ENCODE peak calls at places on chromosomes 16 and 17, in eight cellular contexts. G is CD8-positive, alpha-beta memory T cell; V is effector CD4-positive, alpha-beta T cell; I is T47D; Y is dermis blood vessel endothelial cell; J is neural progenitor cell; P is activated naive CD8-positive, alpha-beta T cell treated with anti-CD3 and anti-CD28 coated beads, Interleukin-2, amount 50 U/mL, for 16 hours; A is right lobe of liver. E is an unnamed sample.

GRCh38 chr17:78144146-78144719 is 2.0 kb upstream of the C17orf99 start:
- DNase-seq in A (peak), J (no peak), P (no peak), I (no peak), V (no peak), G (no peak), Y (peak), E (no peak)

GRCh38 chr16:3645504-3646347 is 8.8 kb upstream of the DNASE1 start:
- DNase-seq in J (peak), I (no peak), Y (no peak), P (no peak), A (no peak), G (no peak), V (no peak), E (no peak)

GRCh38 chr17:69236464-69236863 is 7.8 kb upstream of the ABCA10 start:
- DNase-seq in P (no peak), V (no peak), Y (no peak), I (no peak), A (no peak), G (no peak), J (no peak), E (no peak)

GRCh38 chr16:2821483-2822157 is 4.6 kb downstream of the PRSS21 start:
- DNase-seq in Y (no peak), G (no peak), P (no peak), V (no peak), A (peak), J (no peak), I (peak), E (no peak)

GRCh38 chr16:55876854-55877253 is 1.7 kb upstream of the CES5A start:
- DNase-seq in V (no peak), A (no peak), J (no peak), I (no peak), P (no peak), Y (no peak), G (no peak), E (no peak)

GRCh38 chr17:75069783-75070182 is 18.0 kb upstream of the SLC16A5 start:
- DNase-seq in V (no peak), J (no peak), P (no peak), Y (peak), G (no peak), A (no peak), I (peak), E (no peak)

GRCh38 chr17:19508327-19508867 is 25.3 kb upstream of the SLC47A1 start:
- DNase-seq in A (no peak), I (no peak), G (peak), P (peak), V (peak), Y (no peak), J (peak), E (no peak)

GRCh38 chr17:81869221-81870154 is 1.6 kb downstream of the ARHGDIA start:
- DNase-seq in I (no peak), G (peak), V (no peak), A (peak), Y (peak), J (peak), P (no peak), E (no peak)

GRCh38 chr17:20009052-20009301 is 182 bp upstream of the SPECC1 start:
- DNase-seq in A (no peak), I (no peak), J (no peak), P (no peak), Y (no peak), G (no peak), V (no peak), E (no peak)

GRCh38 chr16:11016524-11016988 is 72.2 kb downstream of the CLEC16A start:
- DNase-seq in J (no peak), Y (no peak), G (no peak), A (no peak), V (no peak), P (no peak), I (no peak), E (no peak)

GRCh38 chr16:58049697-58050185 is 24.2 kb downstream of the MMP15 start:
- DNase-seq in I (no peak), A (no peak), Y (no peak), V (no peak), G (no peak), J (no peak), P (no peak), E (no peak)

GRCh38 chr16:83402160-83402794 is 405.5 kb upstream of the HSBP1 start:
- DNase-seq in P (no peak), V (no peak), Y (no peak), J (no peak), A (no peak), I (no peak), G (no peak), E (no peak)

GRCh38 chr17:691423-691822 is 23.2 kb downstream of the VPS53 start:
- DNase-seq in V (no peak), G (no peak), I (no peak), J (no peak), A (no peak), P (no peak), Y (no peak), E (no peak)

GRCh38 chr16:3965306-3965705 is 84.8 kb upstream of the CREBBP start:
- DNase-seq in J (no peak), G (no peak), A (no peak), I (no peak), Y (no peak), V (no peak), P (no peak), E (no peak)

GRCh38 chr16:69166221-69166833 is 20.6 kb upstream of the SNTB2 start:
- DNase-seq in P (peak), I (no peak), G (peak), V (no peak), A (no peak), J (no peak), Y (peak), E (no peak)

GRCh38 chr17:77882481-77883212 is 75.9 kb upstream of the TNRC6C start:
- DNase-seq in V (peak), J (no peak), G (peak), Y (no peak), I (no peak), P (peak), A (no peak), E (peak)

GRCh38 chr16:1895068-1895467 is 23.1 kb upstream of the MEIOB start:
- DNase-seq in Y (no peak), G (no peak), I (no peak), V (no peak), A (no peak), P (no peak), J (no peak), E (no peak)

GRCh38 chr17:39014795-39015545 is 47.8 kb upstream of the FBXO47 start:
- DNase-seq in V (no peak), G (no peak), P (no peak), J (no peak), I (no peak), Y (no peak), A (no peak), E (no peak)

GRCh38 chr16:23248261-23249194 is 53.6 kb upstream of the SCNN1B start:
- DNase-seq in G (no peak), V (no peak), P (no peak), I (no peak), J (no peak), A (no peak), Y (no peak), E (no peak)

GRCh38 chr16:3769013-3769412 is 51.7 kb upstream of the TRAP1 start:
- DNase-seq in P (no peak), A (no peak), V (no peak), I (no peak), G (no peak), Y (no peak), J (no peak), E (no peak)

GRCh38 chr17:83006515-83007455 is 72.6 kb upstream of the METRNL start:
- DNase-seq in Y (no peak), G (no peak), P (no peak), V (no peak), I (peak), J (no peak), A (no peak), E (no peak)

GRCh38 chr16:62034236-62035114 is 1.8 kb downstream of the CDH8 start:
- DNase-seq in J (peak), V (no peak), A (no peak), Y (no peak), P (no peak), G (no peak), I (no peak), E (no peak)

GRCh38 chr17:39663688-39664580 is 1.2 kb upstream of the TCAP start:
- DNase-seq in Y (peak), G (no peak), J (peak), P (no peak), A (no peak), V (no peak), I (peak), E (no peak)

GRCh38 chr16:53629151-53629550 is 74.5 kb downstream of the RPGRIP1L start:
- DNase-seq in V (no peak), J (no peak), Y (no peak), G (no peak), P (no peak), A (no peak), I (no peak), E (no peak)

GRCh38 chr16:82769845-82770244 is 143.1 kb downstream of the CDH13 start:
- DNase-seq in P (no peak), A (no peak), J (no peak), I (no peak), Y (peak), G (no peak), V (no peak), E (no peak)

GRCh38 chr17:55845385-55845784 is 94.5 kb downstream of the PCTP start:
- DNase-seq in I (no peak), J (peak), Y (peak), G (no peak), A (peak), V (no peak), P (no peak), E (no peak)

GRCh38 chr16:70157477-70158260 is 15.9 kb upstream of the CLEC18C start:
- DNase-seq in Y (no peak), G (no peak), P (no peak), V (no peak), A (no peak), I (no peak), J (no peak), E (no peak)

GRCh38 chr17:49991409-49991808 is 3.6 kb downstream of the DLX3 start:
- DNase-seq in P (no peak), J (no peak), G (no peak), A (no peak), Y (no peak), V (no peak), I (no peak), E (no peak)

GRCh38 chr16:17302213-17302612 is 168.5 kb downstream of the XYLT1 start:
- DNase-seq in V (no peak), J (no peak), G (no peak), P (no peak), I (no peak), A (no peak), Y (no peak), E (no peak)

GRCh38 chr16:50121721-50122445 is 31.2 kb upstream of the TENT4B start:
- DNase-seq in J (peak), Y (no peak), G (no peak), A (no peak), P (no peak), V (no peak), I (no peak), E (peak)

GRCh38 chr16:21101631-21102420 is 48.8 kb downstream of the DNAH3 start:
- DNase-seq in Y (peak), A (no peak), P (no peak), J (peak), V (no peak), I (peak), G (peak), E (no peak)

GRCh38 chr17:32274101-32274500 is 8.5 kb downstream of the RHBDL3 start:
- DNase-seq in A (no peak), V (no peak), J (no peak), P (no peak), Y (no peak), I (no peak), G (no peak), E (no peak)

E was measured in activated naive CD4-positive, alpha-beta T cell.